ENCODE peak calls at places on chromosomes 11 and 22, in eight cellular contexts. B is NCI-H146, R is sciatic nerve, H is kidney tubule cell, E is fibroblast of pulmonary artery, A is mucosa of gallbladder, K is putamen, I is KG1. U is an unnamed sample.

GRCh38 chr11:2708757-2709281 is 9.0 kb upstream of the KCNQ1OT1 start:
- DNase-seq in I (no peak), A (peak), R (no peak), B (no peak), E (peak), K (no peak), H (no peak), U (no peak)

GRCh38 chr11:84396521-84396920 is 1110.4 kb upstream of the CCDC90B start:
- DNase-seq in H (peak), R (no peak), E (peak), K (no peak), A (no peak), I (no peak), B (no peak), U (no peak)

GRCh38 chr11:23425379-23425778 is 565.1 kb upstream of the CCDC179 start:
- DNase-seq in K (no peak), I (no peak), B (no peak), A (no peak), H (no peak), E (no peak), R (no peak), U (no peak)

GRCh38 chr11:88538088-88538487 is 200.6 kb upstream of the CTSC start:
- DNase-seq in B (no peak), R (no peak), I (no peak), E (peak), K (no peak), H (no peak), A (no peak), U (no peak)

GRCh38 chr22:47195676-47196492 is 433.4 kb downstream of the TBC1D22A start:
- DNase-seq in A (peak), I (no peak), R (no peak), B (no peak), K (no peak), H (no peak), E (peak), U (peak)

GRCh38 chr11:128424271-128424709 is 163.1 kb downstream of the ETS1 start:
- DNase-seq in E (peak), I (no peak), H (no peak), B (no peak), R (peak), A (no peak), K (peak), U (no peak)

GRCh38 chr11:74004046-74004693 is 4.7 kb downstream of the UCP3 start:
- DNase-seq in I (no peak), K (no peak), A (no peak), E (no peak), R (peak), B (no peak), H (no peak), U (no peak)

GRCh38 chr11:14842002-14842401 is 50.0 kb downstream of the CYP2R1 start:
- DNase-seq in K (no peak), E (no peak), I (no peak), A (no peak), R (no peak), H (no peak), B (no peak), U (no peak)

GRCh38 chr11:72303179-72303578 is 59.2 kb upstream of the PHOX2A start:
- DNase-seq in H (no peak), K (no peak), E (no peak), R (no peak), A (no peak), B (no peak), I (no peak), U (no peak)

GRCh38 chr11:102007567-102008437 is 39.4 kb upstream of the CFAP300 start:
- DNase-seq in B (peak), H (peak), R (no peak), A (peak), E (peak), I (peak), K (peak), U (no peak)

GRCh38 chr11:101996106-101996505 is 51.1 kb upstream of the CFAP300 start:
- DNase-seq in H (no peak), K (no peak), R (no peak), A (no peak), B (no peak), I (no peak), E (no peak), U (no peak)

GRCh38 chr22:35538801-35539321 is 1.8 kb upstream of the RASD2 start:
- DNase-seq in I (no peak), H (peak), A (no peak), R (no peak), E (no peak), K (no peak), B (no peak), U (peak)

GRCh38 chr11:57781529-57781943 is 19.9 kb downstream of the CTNND1 start:
- DNase-seq in R (no peak), K (no peak), B (no peak), H (peak), I (no peak), A (peak), E (peak), U (no peak)

GRCh38 chr11:122248130-122248529 is 132.1 kb upstream of the BLID start:
- DNase-seq in I (no peak), H (no peak), E (no peak), R (no peak), B (no peak), K (no peak), A (no peak), U (no peak)

GRCh38 chr11:57482782-57483569 is 22.6 kb downstream of the RTN4RL2 start:
- DNase-seq in K (no peak), H (peak), B (peak), A (no peak), R (no peak), I (no peak), E (no peak), U (no peak)

GRCh38 chr11:69705246-69705856 is 1.5 kb upstream of the FGF19 start:
- DNase-seq in R (no peak), A (no peak), H (no peak), K (no peak), I (no peak), E (no peak), B (peak), U (no peak)

GRCh38 chr22:49502126-49502826 is 325.4 kb downstream of the BRD1 start:
- DNase-seq in I (no peak), B (no peak), E (no peak), A (no peak), K (no peak), H (peak), R (no peak), U (no peak)

GRCh38 chr11:74929431-74930363 is 19.2 kb downstream of the XRRA1 start:
- DNase-seq in K (peak), A (peak), H (peak), B (peak), R (peak), I (peak), E (peak), U (peak)

GRCh38 chr11:28922351-28922981 is 814.3 kb downstream of the METTL15 start:
- DNase-seq in B (peak), A (no peak), K (no peak), H (no peak), I (no peak), E (peak), R (no peak), U (no peak)

GRCh38 chr11:2539761-2540520 is 95.1 kb downstream of the KCNQ1 start:
- DNase-seq in H (no peak), R (peak), B (no peak), A (no peak), K (no peak), I (no peak), E (no peak), U (no peak)

GRCh38 chr11:106161775-106162174 is 84.3 kb downstream of the AASDHPPT start:
- DNase-seq in H (peak), I (no peak), E (no peak), K (no peak), B (no peak), R (no peak), A (no peak), U (no peak)

GRCh38 chr11:6746086-6746618 is 25.6 kb downstream of the OR2AG2 start:
- DNase-seq in A (no peak), R (no peak), I (peak), K (no peak), H (no peak), B (no peak), E (peak), U (no peak)

GRCh38 chr11:121318848-121319834 is 26.6 kb downstream of the SC5D start:
- DNase-seq in R (no peak), I (peak), H (peak), A (peak), K (peak), E (peak), B (peak), U (no peak)

GRCh38 chr11:8338138-8338537 is 74.5 kb upstream of the LMO1 start:
- DNase-seq in R (no peak), K (no peak), H (peak), A (peak), I (no peak), E (peak), B (peak), U (no peak)

GRCh38 chr11:3130269-3131071 is 34.6 kb downstream of the OSBPL5 start:
- DNase-seq in I (no peak), B (peak), K (no peak), H (no peak), E (no peak), A (no peak), R (peak), U (no peak)

GRCh38 chr11:97202613-97203292 is 812.9 kb downstream of the JRKL start:
- DNase-seq in A (no peak), I (no peak), K (no peak), R (no peak), B (no peak), H (no peak), E (no peak), U (no peak)

GRCh38 chr11:12604557-12605105 is 69.6 kb upstream of the TEAD1 start:
- DNase-seq in E (no peak), K (no peak), I (no peak), H (no peak), B (no peak), R (no peak), A (no peak), U (no peak)